ENCODE peak calls at places on chromosomes 6 and 20, in six cellular contexts. W is PC-3; K is CD8-positive, alpha-beta T cell; S is cardiac muscle cell; Z is PC-9; R is astrocyte. J is an unnamed sample. For H3K4me1, the result is how much of the 10 kb centered on the place peaks cover.

GRCh38 chr20:36367907-36368306 is 61.8 kb downstream of the DLGAP4 start:
- DNase-seq in W (no peak), K (no peak), S (no peak), Z (no peak), R (no peak), J (no peak)

GRCh38 chr6:168609914-168610490 is 169.0 kb downstream of the SMOC2 start:
- DNase-seq in W (no peak), K (no peak), S (no peak), Z (no peak), R (no peak), J (peak)

GRCh38 chr6:3625161-3625979 is 126.1 kb downstream of the PXDC1 start:
- DNase-seq in W (no peak), K (no peak), S (no peak), Z (no peak), R (no peak), J (no peak)

GRCh38 chr20:57040924-57041323 is 225.5 kb downstream of the BMP7 start:
- DNase-seq in W (peak), K (no peak), S (no peak), Z (no peak), R (no peak), J (peak)

GRCh38 chr20:5195655-5196054 is 68.8 kb downstream of the CDS2 start:
- DNase-seq in W (no peak), K (no peak), S (no peak), Z (no peak), R (peak), J (no peak)

GRCh38 chr6:143183735-143184134 is 123.0 kb downstream of the AIG1 start:
- DNase-seq in W (no peak), K (no peak), S (no peak), Z (no peak), R (peak), J (no peak)

GRCh38 chr20:19440660-19441527 is 228.5 kb downstream of the SLC24A3 start:
- DNase-seq in W (no peak), K (no peak), S (no peak), Z (no peak), R (no peak), J (peak)

GRCh38 chr6:98880486-98880885 is 46.1 kb downstream of the POU3F2 start:
- DNase-seq in W (no peak), K (no peak), S (no peak), Z (no peak), R (no peak), J (peak)

GRCh38 chr20:10067305-10067704 is 32.5 kb downstream of the ANKEF1 start:
- DNase-seq in W (no peak), K (no peak), S (no peak), Z (no peak), R (peak), J (no peak)

GRCh38 chr6:101090281-101090680 is 209.2 kb upstream of the ASCC3 start:
- DNase-seq in W (peak), K (no peak), S (no peak), Z (no peak), R (no peak), J (no peak)

GRCh38 chr6:7193122-7193521 is 85.4 kb downstream of the RREB1 start:
- DNase-seq in W (no peak), K (no peak), S (no peak), Z (no peak), R (no peak), J (peak)

GRCh38 chr20:437787-438486 is 24.4 kb downstream of the TBC1D20 start:
- DNase-seq in W (no peak), K (no peak), S (no peak), Z (no peak), R (no peak), J (no peak)

GRCh38 chr6:167979436-167980090 is 17.9 kb upstream of the KIF25 start:
- DNase-seq in W (no peak), K (no peak), S (no peak), Z (no peak), R (no peak), J (no peak)

GRCh38 chr6:137571854-137572253 is 77.7 kb upstream of the OLIG3 start:
- DNase-seq in W (peak), K (peak), S (peak), Z (peak), R (no peak), J (peak)

GRCh38 chr20:56890011-56890410 is 260.9 kb downstream of the TFAP2C start:
- DNase-seq in W (no peak), K (no peak), S (no peak), Z (no peak), R (no peak), J (no peak)

GRCh38 chr6:45730232-45730631 is 285.4 kb downstream of the CLIC5 start:
- DNase-seq in W (no peak), K (no peak), S (no peak), Z (no peak), R (no peak), J (no peak)

GRCh38 chr6:16687045-16687444 is 74.2 kb downstream of the ATXN1 start:
- DNase-seq in W (no peak), K (no peak), S (no peak), Z (no peak), R (no peak), J (no peak)

GRCh38 chr6:16684195-16684689 is 77.0 kb downstream of the ATXN1 start:
- DNase-seq in W (peak), K (no peak), S (no peak), Z (no peak), R (peak), J (no peak)

GRCh38 chr6:16684896-16685554 is 76.2 kb downstream of the ATXN1 start:
- DNase-seq in W (peak), K (no peak), S (no peak), Z (no peak), R (peak), J (no peak)

GRCh38 chr6:16681260-16681873 is 79.9 kb downstream of the ATXN1 start:
- DNase-seq in W (peak), K (no peak), S (peak), Z (peak), R (peak), J (no peak)

GRCh38 chr6:16683524-16684194 is 77.6 kb downstream of the ATXN1 start:
- DNase-seq in W (peak), K (no peak), S (no peak), Z (peak), R (peak), J (peak)
- H3K27ac ChIP-seq in W (peak), K (no peak), S (no peak), Z (peak), R (peak), J (no peak)

GRCh38 chr20:47318027-47318595 is 38.4 kb downstream of the ZMYND8 start:
- DNase-seq in W (peak), K (no peak), S (peak), Z (peak), R (peak), J (peak)

GRCh38 chr20:47317127-47317895 is 39.2 kb downstream of the ZMYND8 start:
- DNase-seq in W (peak), K (peak), S (no peak), Z (peak), R (peak), J (peak)

GRCh38 chr20:47318596-47319516 is 37.6 kb downstream of the ZMYND8 start:
- DNase-seq in W (peak), K (no peak), S (peak), Z (peak), R (peak), J (peak)

GRCh38 chr20:47320990-47321805 is 35.3 kb downstream of the ZMYND8 start:
- DNase-seq in W (peak), K (no peak), S (no peak), Z (peak), R (no peak), J (peak)

GRCh38 chr20:47319517-47320252 is 36.8 kb downstream of the ZMYND8 start:
- DNase-seq in W (peak), K (no peak), S (peak), Z (peak), R (peak), J (peak)
- H3K4me1 ChIP-seq in W (half or more), K (half or more), S (half or more), Z (half or more), R (half or more), J (under half)

GRCh38 chr6:132490478-132491204 is 22.3 kb downstream of the STX7 start:
- DNase-seq in W (no peak), K (no peak), S (no peak), Z (no peak), R (no peak), J (no peak)
- H3K4me3 ChIP-seq in W (no peak), K (no peak), S (no peak), Z (no peak), R (no peak), J (no peak)

GRCh38 chr6:53031281-53031680 is 33.9 kb upstream of the FBXO9 start:
- DNase-seq in W (no peak), K (no peak), S (no peak), Z (no peak), R (no peak), J (no peak)

GRCh38 chr6:53035549-53036213 is 29.5 kb upstream of the FBXO9 start:
- DNase-seq in W (no peak), K (no peak), S (no peak), Z (no peak), R (no peak), J (no peak)

GRCh38 chr6:53029761-53030160 is 34.7 kb upstream of the GSTA4 start:
- DNase-seq in W (no peak), K (no peak), S (no peak), Z (no peak), R (no peak), J (no peak)

GRCh38 chr6:53033764-53034163 is 31.4 kb upstream of the FBXO9 start:
- DNase-seq in W (peak), K (no peak), S (no peak), Z (no peak), R (peak), J (no peak)

GRCh38 chr6:53032853-53033252 is 32.4 kb upstream of the FBXO9 start:
- DNase-seq in W (peak), K (no peak), S (no peak), Z (no peak), R (peak), J (no peak)
- H3K27ac ChIP-seq in W (no peak), K (no peak), S (peak), Z (no peak), R (no peak), J (peak)

GRCh38 chr6:39933669-39934059 is 598 bp downstream of the MOCS1 start:
- DNase-seq in W (no peak), K (no peak), S (no peak), Z (no peak), R (no peak), J (no peak)
- H3K4me1 ChIP-seq in W (under half), K (under half), S (under half), Z (under half), R (under half), J (under half)

GRCh38 chr6:104600659-104600971 is 259.1 kb downstream of the HACE1 start:
- DNase-seq in W (no peak), K (no peak), S (no peak), Z (no peak), R (no peak), J (no peak)
- H3K4me3 ChIP-seq in W (no peak), K (no peak), S (no peak), Z (no peak), R (no peak), J (no peak)

J was measured in small intestine.